ENCODE peak calls at places on chromosomes 4 and X, in six cellular contexts. A, F, R, B, M and D are unnamed samples.
A peak's percentile ranks its signal among the peaks of the same experiment; 100 is the strongest.

GRCh38 chr4:95190751-95191436 is 357.9 kb downstream of the UNC5C start:
- DNase-seq in A (no peak), B (no peak), F (no peak), M (no peak), R (no peak), D (no peak)

GRCh38 chr4:112253382-112254000 is 21.9 kb downstream of the AP1AR start:
- DNase-seq in R (no peak), A (no peak), M (no peak), F (no peak), B (no peak), D (no peak)

GRCh38 chr4:77010841-77011354 is 61.3 kb downstream of the SEPTIN11 start:
- DNase-seq in M (no peak), F (no peak), B (peak; percentile 86), A (no peak), R (no peak), D (no peak)

GRCh38 chr4:137124278-137124932 is 407.9 kb downstream of the PCDH18 start:
- DNase-seq in R (no peak), M (no peak), F (peak; percentile 6), B (peak; percentile 87), A (no peak), D (no peak)

GRCh38 chrX:130916636-130917422 is 13.8 kb upstream of the ENOX2 start:
- DNase-seq in B (peak; percentile 43), M (peak; percentile 38), A (peak; percentile 24), F (peak; percentile 23), R (no peak), D (peak; percentile 10)

GRCh38 chrX:123964155-123964554 is 2.6 kb downstream of the STAG2 start:
- DNase-seq in A (no peak), F (no peak), R (no peak), M (no peak), B (peak; percentile 61), D (no peak)

GRCh38 chrX:153640045-153640686 is 6.8 kb upstream of the DUSP9 start:
- DNase-seq in B (no peak), F (no peak), M (no peak), R (no peak), A (no peak), D (no peak)

GRCh38 chr4:90099795-90100194 is 27.4 kb upstream of the CCSER1 start:
- DNase-seq in A (no peak), R (no peak), F (no peak), M (no peak), B (peak; percentile 8), D (no peak)

GRCh38 chr4:122539861-122540465 is 80.9 kb downstream of the IL21 start:
- DNase-seq in B (peak; percentile 51), F (no peak), M (no peak), R (no peak), A (peak; percentile 7), D (no peak)

GRCh38 chrX:136665258-136665900 is 17.4 kb downstream of the CD40LG start:
- DNase-seq in M (no peak), R (no peak), B (no peak), A (no peak), F (no peak), D (no peak)

GRCh38 chr4:64781737-64782326 is 372.6 kb upstream of the TECRL start:
- DNase-seq in A (no peak), R (no peak), B (peak; percentile 42), F (no peak), M (no peak), D (no peak)

GRCh38 chr4:22356996-22357596 is 158.8 kb downstream of the ADGRA3 start:
- DNase-seq in F (no peak), B (peak; percentile 63), A (no peak), R (no peak), M (no peak), D (no peak)

GRCh38 chr4:139921551-139922184 is 232.3 kb downstream of the MAML3 start:
- DNase-seq in A (no peak), B (no peak), M (no peak), R (no peak), F (no peak), D (no peak)

GRCh38 chr4:84639143-84639542 is 56.2 kb downstream of the CDS1 start:
- DNase-seq in F (no peak), R (no peak), M (no peak), A (no peak), B (no peak), D (no peak)

GRCh38 chrX:16699389-16699788 is 13.1 kb downstream of the CTPS2 start:
- DNase-seq in B (no peak), R (no peak), M (no peak), F (no peak), A (no peak), D (no peak)

GRCh38 chrX:68833855-68834331 is 5.1 kb downstream of the EFNB1 start:
- DNase-seq in M (no peak), A (no peak), R (no peak), F (no peak), B (no peak), D (no peak)

GRCh38 chrX:86806786-86807185 is 658.5 kb downstream of the DACH2 start:
- DNase-seq in F (peak; percentile 20), R (no peak), A (no peak), B (peak; percentile 0), M (no peak), D (no peak)

GRCh38 chr4:88737304-88738015 is 39.8 kb upstream of the NAP1L5 start:
- DNase-seq in B (no peak), M (peak; percentile 36), F (no peak), A (peak; percentile 4), R (no peak), D (no peak)

GRCh38 chr4:180436366-180436765 is 1806.8 kb upstream of the TENM3 start:
- DNase-seq in F (no peak), B (no peak), A (no peak), R (no peak), M (no peak), D (no peak)

GRCh38 chrX:20595928-20596550 is 329.3 kb upstream of the RPS6KA3 start:
- DNase-seq in R (no peak), B (peak; percentile 70), A (no peak), F (no peak), M (no peak), D (no peak)

GRCh38 chrX:139967300-139967699 is 2.0 kb upstream of the CXorf66 start:
- DNase-seq in R (no peak), A (no peak), M (no peak), F (no peak), B (peak; percentile 28), D (no peak)

GRCh38 chr4:145891958-145892357 is 46.7 kb downstream of the ZNF827 start:
- DNase-seq in F (no peak), B (no peak), R (no peak), M (no peak), A (no peak), D (no peak)

GRCh38 chrX:40471965-40472648 is 108.7 kb upstream of the ATP6AP2 start:
- DNase-seq in R (no peak), A (no peak), F (peak; percentile 43), M (no peak), B (peak; percentile 47), D (no peak)

DNA sequence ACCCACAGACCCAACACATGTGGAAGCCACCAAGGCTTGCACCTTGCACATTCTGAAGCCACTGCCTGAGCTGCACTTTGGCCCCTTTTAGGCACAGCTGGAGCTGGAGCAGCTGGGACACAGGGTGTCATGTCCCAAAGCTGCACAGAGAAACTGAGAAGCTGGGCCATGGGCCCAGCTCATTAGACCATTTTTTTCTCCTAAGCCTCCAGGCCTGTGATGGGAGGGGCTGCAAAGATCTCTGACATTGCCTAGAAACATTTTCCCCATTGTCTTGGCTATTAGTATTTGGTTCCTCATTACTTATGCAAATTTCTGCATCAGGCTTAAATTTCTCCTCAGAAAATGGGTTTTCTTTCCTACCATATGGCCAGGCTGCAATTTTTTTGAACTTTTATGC is 447.4 kb upstream of the HS3ST1 start:
- DNase-seq in B (no peak), F (no peak), A (no peak), R (no peak), M (no peak), D (no peak)
- H3K9me3 ChIP-seq in B (peaks cover 3% of the 10 kb centered on the region), F (peaks cover 18% of the 10 kb centered on the region), A (no peaks in the 10 kb centered on the region), R (no peaks in the 10 kb centered on the region), M (peaks cover 7% of the 10 kb centered on the region), D (no peaks in the 10 kb centered on the region)

GRCh38 chrX:45368705-45369104 is 168.0 kb upstream of the DIPK2B start:
- DNase-seq in R (no peak), F (no peak), A (no peak), M (no peak), B (no peak), D (no peak)

GRCh38 chrX:45372151-45372550 is 171.5 kb upstream of the DIPK2B start:
- DNase-seq in R (no peak), F (no peak), A (no peak), M (no peak), B (no peak), D (no peak)
- H3K9me3 ChIP-seq in R (peaks cover 13% of the 10 kb centered on the region), F (peaks cover 25% of the 10 kb centered on the region), A (no peaks in the 10 kb centered on the region), M (peaks cover 5% of the 10 kb centered on the region), B (no peaks in the 10 kb centered on the region), D (no peaks in the 10 kb centered on the region)

GRCh38 chr4:28444886-28445496 is 1584.3 kb downstream of the STIM2 start:
- DNase-seq in F (no peak), R (no peak), A (no peak), B (peak; percentile 57), M (no peak), D (no peak)

GRCh38 chr4:28443786-28444412 is 1583.3 kb downstream of the STIM2 start:
- DNase-seq in F (no peak), M (no peak), A (no peak), R (no peak), B (peak; percentile 36), D (no peak)

GRCh38 chr4:28443371-28443770 is 1582.7 kb downstream of the STIM2 start:
- DNase-seq in M (no peak), B (no peak), F (no peak), R (no peak), A (no peak), D (no peak)

GRCh38 chr4:28451346-28451745 is 1590.7 kb downstream of the STIM2 start:
- DNase-seq in B (no peak), M (no peak), R (no peak), A (no peak), F (no peak), D (no peak)

DNA sequence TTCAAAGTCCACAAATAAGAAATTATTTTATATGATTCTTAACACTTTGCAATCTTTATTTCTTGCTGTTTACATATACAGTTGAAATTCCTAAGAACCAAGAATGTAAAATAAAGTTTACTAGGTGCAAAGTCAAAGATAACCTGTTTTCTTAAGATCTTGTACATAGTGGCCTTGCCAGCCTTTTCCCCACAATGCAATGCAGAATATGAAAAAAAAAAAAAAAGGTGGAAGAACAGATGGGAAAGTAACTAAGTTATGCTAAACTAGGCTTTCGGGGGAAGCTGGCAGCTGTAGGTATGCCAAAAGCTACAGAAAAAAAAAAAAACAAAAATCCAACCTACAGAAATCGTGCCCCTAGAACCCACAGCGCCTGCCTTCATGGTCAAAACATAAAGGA is 1588.4 kb downstream of the STIM2 start:
- DNase-seq in A (no peak), M (no peak), R (no peak), B (peak; percentile 11), F (no peak), D (no peak)
- H3K9me3 ChIP-seq in A (no peaks in the 10 kb centered on the region), M (peaks cover 8% of the 10 kb centered on the region), R (no peaks in the 10 kb centered on the region), B (no peaks in the 10 kb centered on the region), F (no peaks in the 10 kb centered on the region), D (no peaks in the 10 kb centered on the region)

GRCh38 chr4:8904041-8904501 is 32.4 kb upstream of the HMX1 start:
- DNase-seq in A (no peak), M (no peak), F (no peak), B (no peak), R (no peak), D (no peak)
- H3K9me3 ChIP-seq in A (no peaks in the 10 kb centered on the region), M (peaks cover 13% of the 10 kb centered on the region), F (peaks cover 31% of the 10 kb centered on the region), B (no peaks in the 10 kb centered on the region), R (peaks cover 32% of the 10 kb centered on the region), D (no peaks in the 10 kb centered on the region)